ENCODE peak calls at places on chromosomes 5 and 9, in seven cellular contexts. T is GM12865, L is AG09309, K is brain microvascular endothelial cell, Z is left ventricle myocardium inferior, I is cardiac fibroblast, E is K562. Q is an unnamed sample.

GRCh38 chr5:42321800-42322199 is 101.4 kb upstream of the GHR start:
- DNase-seq in T (no peak), L (no peak), K (no peak), Z (no peak), I (no peak), E (no peak), Q (no peak)

GRCh38 chr9:124574944-124575343 is 67.7 kb upstream of the NR5A1 start:
- DNase-seq in T (no peak), L (peak; percentile 70), K (peak; percentile 53), Z (no peak), I (peak; percentile 81), E (no peak), Q (no peak)

GRCh38 chr9:124410321-124410913 is 4.8 kb downstream of the PSMB7 start:
- DNase-seq in T (no peak), L (no peak), K (no peak), Z (no peak), I (peak; percentile 39), E (no peak), Q (no peak)

GRCh38 chr5:180330810-180331646 is 22.1 kb downstream of the GFPT2 start:
- DNase-seq in T (no peak), L (peak; percentile 98), K (peak; percentile 97), Z (peak; percentile 59), I (peak; percentile 99), E (peak; percentile 16), Q (no peak)

GRCh38 chr5:60727032-60727431 is 27.1 kb upstream of the DEPDC1B start:
- DNase-seq in T (no peak), L (no peak), K (no peak), Z (no peak), I (no peak), E (no peak), Q (no peak)

GRCh38 chr5:76331139-76331538 is 71.9 kb upstream of the IQGAP2 start:
- DNase-seq in T (peak; percentile 26), L (no peak), K (no peak), Z (no peak), I (no peak), E (peak; percentile 50), Q (no peak)

GRCh38 chr5:150073086-150073625 is 13.2 kb downstream of the CSF1R start:
- DNase-seq in T (no peak), L (no peak), K (no peak), Z (no peak), I (no peak), E (no peak), Q (no peak)

GRCh38 chr9:14585730-14586473 is 107.3 kb downstream of the ZDHHC21 start:
- DNase-seq in T (peak; percentile 90), L (no peak), K (no peak), Z (no peak), I (no peak), E (no peak), Q (peak; percentile 45)

GRCh38 chr9:93820667-93821306 is 134.4 kb downstream of the BARX1 start:
- DNase-seq in T (no peak), L (no peak), K (no peak), Z (no peak), I (no peak), E (no peak), Q (peak; percentile 22)
- TF ChIP-seq CTCF in T (no peak), L (no peak), K (peak; percentile 15), Z (no peak), I (no peak), E (peak; percentile 36), Q (no peak)

GRCh38 chr5:103461223-103461622 is 101.4 kb downstream of the NUDT12 start:
- DNase-seq in T (no peak), L (peak; percentile 61), K (peak; percentile 78), Z (no peak), I (peak; percentile 83), E (no peak), Q (no peak)

GRCh38 chr5:103465891-103466290 is 96.7 kb downstream of the NUDT12 start:
- DNase-seq in T (no peak), L (no peak), K (no peak), Z (no peak), I (peak; percentile 37), E (no peak), Q (no peak)

GRCh38 chr5:103467831-103468230 is 94.8 kb downstream of the NUDT12 start:
- DNase-seq in T (no peak), L (no peak), K (no peak), Z (no peak), I (no peak), E (no peak), Q (no peak)

GRCh38 chr5:103466494-103466893 is 96.1 kb downstream of the NUDT12 start:
- DNase-seq in T (no peak), L (no peak), K (peak; percentile 43), Z (no peak), I (peak; percentile 86), E (no peak), Q (no peak)

DNA sequence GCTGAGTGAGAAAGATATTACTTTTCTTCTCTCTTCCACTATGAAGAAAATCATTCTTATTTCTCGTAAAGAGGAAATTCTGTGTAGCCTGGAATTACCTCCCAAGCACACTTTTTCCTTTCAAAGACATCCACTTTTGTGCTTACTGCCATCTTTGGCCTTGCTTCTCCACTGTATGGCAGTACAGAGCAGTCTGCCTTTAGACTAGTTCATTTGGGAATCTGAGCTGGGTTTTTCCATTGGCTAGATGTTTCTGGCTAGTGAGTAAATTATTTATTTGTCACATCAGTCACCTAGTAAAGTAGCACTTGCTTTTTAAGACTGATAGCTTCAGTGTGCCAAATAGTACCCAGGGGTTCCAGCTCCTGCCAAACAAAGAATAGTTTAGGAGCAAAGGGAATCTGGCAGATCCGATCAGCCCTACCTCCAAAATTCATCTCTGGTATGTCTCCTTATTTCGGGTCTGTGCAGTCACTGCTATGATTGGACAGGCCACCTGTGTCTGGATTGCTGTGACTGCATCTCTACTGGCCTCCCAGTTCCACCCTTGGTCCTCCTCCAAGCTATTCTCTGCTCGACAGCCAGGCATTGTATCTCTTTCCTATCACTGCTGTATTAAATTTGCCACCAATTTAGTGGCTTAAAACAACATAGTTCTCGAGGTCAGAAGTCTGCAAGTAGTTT is 97.6 kb downstream of the NUDT12 start:
- DNase-seq in T (no peak), L (no peak), K (no peak), Z (no peak), I (no peak), E (no peak), Q (no peak)
- TF ChIP-seq CTCF in T (no peak), L (peak; percentile 35), K (peak; percentile 44), Z (no peak), I (no peak), E (no peak), Q (no peak)

GRCh38 chr5:117461403-117461802 is 886.8 kb upstream of the SEMA6A start:
- DNase-seq in T (peak; percentile 5), L (no peak), K (no peak), Z (no peak), I (no peak), E (no peak), Q (no peak)

GRCh38 chr5:117463836-117464235 is 889.2 kb upstream of the SEMA6A start:
- DNase-seq in T (no peak), L (no peak), K (no peak), Z (no peak), I (peak; percentile 9), E (no peak), Q (no peak)
- TF ChIP-seq CTCF in T (no peak), L (no peak), K (no peak), Z (no peak), I (no peak), E (no peak), Q (no peak)

DNA sequence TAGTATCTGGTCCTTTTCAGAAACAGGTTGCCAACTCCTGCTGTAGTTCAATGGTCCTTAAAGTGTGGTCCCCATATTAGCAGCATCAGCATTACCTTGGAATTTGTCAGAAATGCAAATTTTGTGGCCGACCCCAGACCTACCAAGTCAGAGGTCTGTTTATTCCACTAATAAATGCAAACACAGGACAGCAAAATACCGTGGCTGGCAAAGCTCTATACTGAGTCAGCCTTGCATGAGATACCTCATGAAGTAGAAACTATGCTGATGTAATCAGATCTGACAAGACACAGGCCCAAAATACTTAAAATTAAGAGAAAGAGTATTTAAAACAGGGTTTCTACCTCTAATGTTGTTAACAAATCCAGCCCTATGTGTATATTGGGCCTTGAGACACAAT is 3.0 kb downstream of the GOLM1 start:
- DNase-seq in T (peak; percentile 22), L (no peak), K (peak; percentile 68), Z (no peak), I (peak; percentile 61), E (no peak), Q (no peak)
- TF ChIP-seq CTCF in T (no peak), L (no peak), K (no peak), Z (no peak), I (no peak), E (no peak), Q (no peak)

GRCh38 chr5:116497648-116498047 is 77.0 kb downstream of the SEMA6A start:
- DNase-seq in T (no peak), L (no peak), K (no peak), Z (no peak), I (no peak), E (no peak), Q (no peak)
- TF ChIP-seq CTCF in T (no peak), L (no peak), K (no peak), Z (peak; percentile 13), I (no peak), E (no peak), Q (no peak)

GRCh38 chr9:123104807-123105206 is 71.3 kb downstream of the GPR21 start:
- DNase-seq in T (no peak), L (no peak), K (no peak), Z (no peak), I (no peak), E (no peak), Q (no peak)

GRCh38 chr9:123105490-123105889 is 72.0 kb downstream of the GPR21 start:
- DNase-seq in T (no peak), L (no peak), K (no peak), Z (no peak), I (no peak), E (no peak), Q (no peak)

GRCh38 chr9:123108976-123109375 is 75.5 kb downstream of the GPR21 start:
- DNase-seq in T (no peak), L (no peak), K (no peak), Z (no peak), I (no peak), E (no peak), Q (no peak)

GRCh38 chr9:123109540-123110279 is 76.2 kb downstream of the GPR21 start:
- DNase-seq in T (no peak), L (no peak), K (no peak), Z (no peak), I (no peak), E (no peak), Q (no peak)

GRCh38 chr9:123107639-123108285 is 74.3 kb downstream of the GPR21 start:
- DNase-seq in T (no peak), L (no peak), K (no peak), Z (no peak), I (no peak), E (no peak), Q (no peak)
- TF ChIP-seq CTCF in T (no peak), L (no peak), K (peak; percentile 2), Z (no peak), I (no peak), E (no peak), Q (no peak)

DNA sequence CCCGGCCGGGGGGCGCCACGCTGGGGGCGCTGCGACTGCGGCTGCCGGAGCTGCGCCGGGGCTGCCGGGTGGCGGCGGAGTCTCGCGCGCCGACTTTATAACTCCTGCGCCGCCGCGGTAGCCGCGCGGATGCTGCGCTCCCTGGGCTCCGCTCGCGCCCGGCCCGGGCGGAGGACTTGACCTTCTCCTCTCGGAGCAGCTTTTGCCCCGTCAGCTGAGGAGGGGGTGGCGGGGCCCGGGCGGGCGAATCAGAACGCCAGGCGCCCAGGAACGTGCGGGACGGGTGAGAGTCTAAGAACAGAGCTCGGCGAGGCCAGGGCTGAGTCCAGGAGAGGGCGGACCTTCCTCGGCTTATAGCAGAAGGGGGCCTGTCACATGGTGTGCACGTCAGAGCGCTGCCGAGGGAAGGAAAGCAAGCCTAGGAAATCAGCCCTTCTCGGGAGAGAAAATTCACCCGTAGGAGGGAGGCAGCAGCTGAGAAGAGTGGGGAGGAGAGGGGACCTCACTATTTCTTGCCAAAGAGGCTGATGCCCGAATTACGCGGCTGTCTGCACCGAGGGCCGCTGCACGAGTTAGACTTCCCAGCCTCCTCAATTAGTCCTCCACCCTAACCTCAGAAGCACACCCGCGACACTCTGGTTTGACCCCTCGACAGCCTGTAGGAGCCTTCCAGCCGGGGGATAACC is at the start of gene FOXD1:
- DNase-seq in T (peak; percentile 72), L (peak; percentile 83), K (peak; percentile 95), Z (peak; percentile 43), I (peak; percentile 89), E (peak; percentile 78), Q (peak; percentile 63)
- TF ChIP-seq CTCF in T (no peak), L (peak; percentile 2), K (no peak), Z (no peak), I (peak; percentile 7), E (no peak), Q (no peak)

Q was measured in GM20000.